ENCODE peak calls at places on chromosomes 6 and 20, in seven cellular contexts. O is SK-N-SH, K is H1, Z is GM12878, P is HepG2, L is K562, N is GM12891. U is an unnamed sample.

GRCh38 chr6:80182291-80182690 is 75.8 kb downstream of the BCKDHB start:
- DNase-seq in O (no peak), L (no peak), P (no peak), Z (no peak), N (no peak), K (no peak), U (no peak)

GRCh38 chr6:41584668-41585205 is 38.6 kb downstream of the FOXP4 start:
- DNase-seq in Z (no peak), O (no peak), P (no peak), N (no peak), L (no peak), K (peak; percentile 72), U (no peak)

GRCh38 chr20:6490849-6491248 is 276.6 kb upstream of the BMP2 start:
- DNase-seq in Z (no peak), K (no peak), L (no peak), P (peak; percentile 89), O (no peak), N (no peak), U (no peak)

GRCh38 chr6:159169557-159170332 is 545 bp downstream of the FNDC1 start:
- DNase-seq in P (no peak), O (peak; percentile 47), L (no peak), K (peak; percentile 74), N (peak; percentile 35), Z (no peak), U (peak; percentile 28)

GRCh38 chr6:137358273-137358672 is 135.9 kb downstream of the OLIG3 start:
- DNase-seq in N (no peak), Z (no peak), K (no peak), P (peak; percentile 39), O (no peak), L (no peak), U (no peak)

GRCh38 chr6:143621876-143622605 is 55.7 kb upstream of the PHACTR2 start:
- DNase-seq in K (no peak), Z (no peak), O (no peak), L (no peak), N (no peak), P (no peak), U (no peak)

GRCh38 chr6:170583736-170584180 is 679 bp downstream of the PDCD2 start:
- DNase-seq in L (no peak), Z (no peak), P (no peak), N (no peak), K (no peak), O (no peak), U (no peak)

GRCh38 chr6:14040042-14040441 is 77.5 kb upstream of the CD83 start:
- DNase-seq in Z (no peak), O (no peak), P (peak; percentile 11), N (no peak), L (peak; percentile 44), K (no peak), U (no peak)

GRCh38 chr6:99514089-99514488 is 1.1 kb downstream of the USP45 start:
- DNase-seq in L (no peak), P (no peak), K (no peak), N (no peak), O (peak; percentile 22), Z (no peak), U (no peak)
- TF ChIP-seq POLR2AphosphoS5 in L (no peak), P (no peak), K (no peak), N (no peak), O (no peak), Z (no peak), U (no peak)

GRCh38 chr6:157442296-157442695 is 61.3 kb downstream of the ZDHHC14 start:
- DNase-seq in N (no peak), O (no peak), K (no peak), L (no peak), Z (no peak), P (no peak), U (no peak)
- TF ChIP-seq TAF1 in N (no peak), O (no peak), K (no peak), L (no peak), Z (no peak), P (no peak), U (no peak)

DNA sequence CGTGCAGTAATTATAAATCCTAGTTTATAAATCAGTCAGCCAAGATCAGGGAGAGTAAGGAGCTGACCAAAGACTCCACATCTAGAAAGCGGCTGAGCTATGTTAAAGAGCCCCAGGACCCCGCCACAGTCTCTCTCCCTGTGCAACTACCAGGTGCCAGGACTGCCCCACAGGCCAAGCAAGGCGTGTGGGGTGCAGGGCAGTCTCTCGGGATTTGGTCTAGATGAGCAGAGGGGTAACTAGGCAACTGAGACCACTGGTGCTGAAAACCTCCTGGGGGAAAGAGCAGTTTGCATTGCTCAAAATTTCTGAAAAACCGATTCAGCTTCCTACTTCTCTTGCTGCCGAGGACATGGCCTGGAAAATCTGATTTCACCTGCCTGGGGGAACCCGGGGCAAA is 10.4 kb downstream of the PMEPA1 start:
- DNase-seq in P (no peak), N (no peak), L (no peak), K (no peak), Z (no peak), O (no peak), U (no peak)
- TF ChIP-seq POLR2AphosphoS5 in P (no peak), N (no peak), L (no peak), K (no peak), Z (no peak), O (no peak), U (no peak)

GRCh38 chr20:46708172-46708860 is 1.1 kb upstream of the SLC2A10 start:
- DNase-seq in L (no peak), P (peak; percentile 82), N (no peak), O (no peak), K (peak; percentile 83), Z (no peak), U (no peak)
- TF ChIP-seq TAF1 in L (no peak), P (peak; percentile 74), N (no peak), O (no peak), K (no peak), Z (no peak), U (no peak)

GRCh38 chr6:26118999-26119398 is 31.8 kb downstream of the HFE start:
- DNase-seq in P (peak; percentile 43), L (no peak), O (no peak), Z (no peak), K (no peak), N (no peak), U (no peak)
- TF ChIP-seq POLR2AphosphoS5 in P (no peak), L (no peak), O (no peak), Z (no peak), K (no peak), N (no peak), U (no peak)

GRCh38 chr20:49278817-49279676 is 1.2 kb upstream of the ZNFX1 start:
- DNase-seq in L (peak; percentile 46), Z (no peak), K (no peak), P (peak; percentile 52), O (no peak), N (no peak), U (no peak)
- TF ChIP-seq TAF1 in L (no peak), Z (no peak), K (no peak), P (peak; percentile 63), O (no peak), N (no peak), U (no peak)

GRCh38 chr6:21588812-21589811 is 4.4 kb upstream of the SOX4 start:
- DNase-seq in K (peak; percentile 98), P (peak; percentile 64), N (peak; percentile 43), Z (no peak), O (peak; percentile 80), L (peak; percentile 69), U (peak; percentile 44)
- TF ChIP-seq POLR2AphosphoS5 in K (no peak), P (no peak), N (no peak), Z (peak; percentile 60), O (no peak), L (no peak), U (peak; percentile 69)